ENCODE peak calls at places on chromosomes 6 and 20, in four cellular contexts. N, T, M and Q are unnamed samples.

GRCh38 chr20:51542033-51542893 is at the start of gene NFATC2:
- DNase-seq in N (no peak), T (no peak), M (peak), Q (no peak)

GRCh38 chr6:5590187-5590586 is 328.9 kb downstream of the FARS2 start:
- DNase-seq in N (no peak), T (no peak), M (no peak), Q (no peak)

GRCh38 chr6:91387290-91388062 is 800.6 kb upstream of the MAP3K7 start:
- DNase-seq in N (no peak), T (no peak), M (no peak), Q (no peak)

GRCh38 chr20:50111120-50111828 is 1.7 kb downstream of the UBE2V1 start:
- DNase-seq in N (no peak), T (peak), M (no peak), Q (no peak)

GRCh38 chr20:58890454-58891075 is 38.0 kb downstream of the GNAS start:
- DNase-seq in N (peak), T (peak), M (peak), Q (peak)

GRCh38 chr6:26183237-26183580 is 96.0 kb downstream of the HFE start:
- DNase-seq in N (no peak), T (no peak), M (no peak), Q (no peak)

GRCh38 chr6:36430351-36430750 is 12.3 kb downstream of the PXT1 start:
- DNase-seq in N (no peak), T (peak), M (no peak), Q (no peak)

GRCh38 chr20:38117635-38118034 is 47.4 kb downstream of the TGM2 start:
- DNase-seq in N (no peak), T (peak), M (no peak), Q (peak)

GRCh38 chr20:63316502-63316921 is 23.5 kb downstream of the COL20A1 start:
- DNase-seq in N (no peak), T (no peak), M (peak), Q (no peak)

GRCh38 chr6:148494226-148494625 is 151.6 kb downstream of the SASH1 start:
- DNase-seq in N (no peak), T (no peak), M (no peak), Q (no peak)

GRCh38 chr6:163324928-163325784 is 89.4 kb upstream of the QKI start:
- DNase-seq in N (no peak), T (peak), M (no peak), Q (peak)

GRCh38 chr6:117253785-117254184 is 11.6 kb upstream of the VGLL2 start:
- DNase-seq in N (no peak), T (no peak), M (no peak), Q (no peak)

GRCh38 chr6:116403205-116403604 is 32.5 kb downstream of the DSE start:
- DNase-seq in N (no peak), T (no peak), M (no peak), Q (no peak)

GRCh38 chr6:75422024-75422639 is 71.5 kb downstream of the FILIP1 start:
- DNase-seq in N (no peak), T (peak), M (no peak), Q (no peak)

GRCh38 chr20:41800040-41800439 is 181.9 kb upstream of the CHD6 start:
- DNase-seq in N (no peak), T (no peak), M (no peak), Q (no peak)

GRCh38 chr6:130643361-130643760 is 183.8 kb upstream of the SMLR1 start:
- DNase-seq in N (no peak), T (no peak), M (no peak), Q (no peak)

GRCh38 chr6:134925800-134926199 is 24.1 kb downstream of the ALDH8A1 start:
- DNase-seq in N (no peak), T (peak), M (no peak), Q (no peak)